ENCODE peak calls at places on chromosomes 12 and 14, in eight cellular contexts. M is HL-60; W is AG10803; G is stimulated activated CD8-positive, alpha-beta memory T cell treated with anti-CD3 and anti-CD28 coated beads, Interleukin-4, amount 100 ng/mL, for 24 hours; R is retina; A is pulmonary artery endothelial cell; T is fibroblast of pulmonary artery; X is H54. J is an unnamed sample.

GRCh38 chr12:69241444-69242092 is 2.2 kb downstream of the CPSF6 start:
- DNase-seq in M (no peak), W (no peak), G (no peak), R (no peak), A (no peak), T (no peak), X (no peak), J (no peak)

GRCh38 chr12:5969974-5970690 is 25.1 kb upstream of the ANO2 start:
- DNase-seq in M (no peak), W (no peak), G (no peak), R (no peak), A (no peak), T (no peak), X (no peak), J (no peak)

GRCh38 chr12:69994593-69995222 is 169.7 kb downstream of the MYRFL start:
- DNase-seq in M (no peak), W (no peak), G (no peak), R (no peak), A (no peak), T (peak), X (no peak), J (no peak)

GRCh38 chr14:24861083-24861630 is 188.8 kb downstream of the STXBP6 start:
- DNase-seq in M (no peak), W (peak), G (no peak), R (no peak), A (no peak), T (peak), X (no peak), J (no peak)

GRCh38 chr14:104294983-104295680 is 156.7 kb downstream of the KIF26A start:
- DNase-seq in M (no peak), W (no peak), G (no peak), R (no peak), A (no peak), T (no peak), X (no peak), J (peak)

GRCh38 chr12:72081787-72082186 is 143.1 kb downstream of the TPH2 start:
- DNase-seq in M (no peak), W (no peak), G (no peak), R (no peak), A (no peak), T (peak), X (no peak), J (no peak)

GRCh38 chr14:34328178-34328577 is 133.9 kb downstream of the SPTSSA start:
- DNase-seq in M (no peak), W (no peak), G (no peak), R (no peak), A (no peak), T (no peak), X (no peak), J (no peak)

GRCh38 chr14:100872641-100873071 is 30.9 kb downstream of the RTL1 start:
- DNase-seq in M (no peak), W (no peak), G (no peak), R (no peak), A (no peak), T (no peak), X (no peak), J (peak)

GRCh38 chr12:93402333-93403311 is 24.9 kb downstream of the NUDT4 start:
- DNase-seq in M (no peak), W (no peak), G (no peak), R (no peak), A (no peak), T (no peak), X (no peak), J (no peak)

GRCh38 chr12:101230547-101230946 is 20.5 kb upstream of the SLC5A8 start:
- DNase-seq in M (no peak), W (peak), G (no peak), R (peak), A (no peak), T (peak), X (peak), J (no peak)

GRCh38 chr14:62015945-62016344 is 253.7 kb downstream of the SNAPC1 start:
- DNase-seq in M (no peak), W (peak), G (no peak), R (no peak), A (no peak), T (peak), X (no peak), J (no peak)

GRCh38 chr14:104996032-104996431 is 10.4 kb downstream of the CLBA1 start:
- DNase-seq in M (no peak), W (no peak), G (no peak), R (no peak), A (no peak), T (no peak), X (no peak), J (no peak)

GRCh38 chr12:56634242-56634836 is 4.2 kb upstream of the BAZ2A start:
- DNase-seq in M (no peak), W (no peak), G (peak), R (peak), A (no peak), T (no peak), X (no peak), J (no peak)